ENCODE peak calls at places on chromosome 16, in four cellular contexts. Z, H, G and L are unnamed samples.

GRCh38 chr16:57084257-57084770 is 8.1 kb upstream of the CPNE2 start:
- DNase-seq in Z (peak; percentile 53), H (peak; percentile 34), G (peak; percentile 40), L (peak; percentile 71)

GRCh38 chr16:68445458-68445857 is 2.9 kb downstream of the SMPD3 start:
- DNase-seq in Z (no peak), H (no peak), G (no peak), L (peak; percentile 87)

GRCh38 chr16:77171750-77172635 is 19.0 kb upstream of the MON1B start:
- DNase-seq in Z (no peak), H (peak; percentile 21), G (no peak), L (peak; percentile 86)

GRCh38 chr16:17828012-17828411 is 357.3 kb upstream of the XYLT1 start:
- DNase-seq in Z (no peak), H (no peak), G (no peak), L (no peak)

GRCh38 chr16:58644108-58644507 is 14.5 kb upstream of the CNOT1 start:
- DNase-seq in Z (no peak), H (no peak), G (no peak), L (no peak)

GRCh38 chr16:1871974-1872635 is at the start of gene MEIOB:
- DNase-seq in Z (no peak), H (no peak), G (no peak), L (peak; percentile 18)

GRCh38 chr16:5412721-5413120 is 315.1 kb upstream of the EEF2KMT start:
- DNase-seq in Z (no peak), H (no peak), G (no peak), L (no peak)

GRCh38 chr16:87855852-87856715 is 13.2 kb downstream of the SLC7A5 start:
- DNase-seq in Z (peak; percentile 52), H (peak; percentile 53), G (no peak), L (no peak)

GRCh38 chr16:67173323-67173722 is 3.0 kb downstream of the NOL3 start:
- DNase-seq in Z (no peak), H (no peak), G (no peak), L (no peak)

GRCh38 chr16:51355195-51355594 is 204.1 kb upstream of the SALL1 start:
- DNase-seq in Z (no peak), H (no peak), G (no peak), L (no peak)

GRCh38 chr16:290681-291405 is 7.9 kb downstream of the PDIA2 start:
- DNase-seq in Z (no peak), H (no peak), G (no peak), L (no peak)

GRCh38 chr16:73746554-73746953 is 550.1 kb upstream of the PSMD7 start:
- DNase-seq in Z (no peak), H (no peak), G (no peak), L (no peak)

GRCh38 chr16:78684040-78684611 is 584.7 kb downstream of the WWOX start:
- DNase-seq in Z (no peak), H (no peak), G (no peak), L (no peak)

GRCh38 chr16:52123063-52123839 is 423.7 kb downstream of the TOX3 start:
- DNase-seq in Z (no peak), H (no peak), G (no peak), L (no peak)

GRCh38 chr16:74817851-74818250 is 43.2 kb upstream of the FA2H start:
- DNase-seq in Z (no peak), H (no peak), G (no peak), L (peak; percentile 87)